ENCODE peak calls at places on chromosomes 1 and 21, in seven cellular contexts. Z is dermis microvascular lymphatic vessel endothelial cell, F is AG08396, G is GDM1, Q is MV-4-11, R is nephron progenitor cell, B is lower leg skin. W is an unnamed sample.

GRCh38 chr21:34807881-34808568 is 139.2 kb downstream of the CLIC6 start:
- DNase-seq in G (peak; percentile 69), Q (peak; percentile 70), B (peak; percentile 79), Z (no peak), R (no peak), F (peak; percentile 79), W (no peak)

GRCh38 chr1:169653873-169654272 is 23.9 kb upstream of the SELP start:
- DNase-seq in Z (no peak), Q (no peak), G (no peak), R (no peak), F (no peak), B (no peak), W (no peak)

GRCh38 chr1:58999676-59000075 is 215.8 kb upstream of the JUN start:
- DNase-seq in R (no peak), G (peak; percentile 68), Q (peak; percentile 59), F (no peak), Z (no peak), B (no peak), W (no peak)

GRCh38 chr21:16976132-16976666 is 536.6 kb upstream of the CXADR start:
- DNase-seq in Z (no peak), F (no peak), B (no peak), G (no peak), R (no peak), Q (no peak), W (no peak)

GRCh38 chr1:218182455-218182854 is 102.6 kb upstream of the RRP15 start:
- DNase-seq in Z (no peak), Q (no peak), G (no peak), B (no peak), F (no peak), R (no peak), W (no peak)

GRCh38 chr1:221263831-221264767 is 384.9 kb downstream of the HLX start:
- DNase-seq in F (peak; percentile 78), R (peak; percentile 16), Z (peak; percentile 66), G (peak; percentile 48), Q (peak; percentile 78), B (peak; percentile 67), W (peak; percentile 82)

GRCh38 chr1:84603941-84604830 is 29.9 kb upstream of the CTBS start:
- DNase-seq in R (no peak), Q (no peak), Z (peak; percentile 12), G (no peak), F (peak; percentile 55), B (peak; percentile 62), W (no peak)

GRCh38 chr1:24904731-24905354 is 25.2 kb downstream of the RUNX3 start:
- DNase-seq in Q (no peak), F (no peak), G (no peak), Z (no peak), R (peak; percentile 6), B (no peak), W (peak; percentile 37)

GRCh38 chr1:11952455-11953109 is 18.1 kb downstream of the PLOD1 start:
- DNase-seq in F (peak; percentile 39), B (no peak), G (no peak), Q (no peak), R (no peak), Z (no peak), W (no peak)

GRCh38 chr1:232306269-232306911 is 323.5 kb downstream of the SIPA1L2 start:
- DNase-seq in F (no peak), B (no peak), R (peak; percentile 57), Q (no peak), Z (peak; percentile 61), G (no peak), W (peak; percentile 94)

GRCh38 chr1:112798293-112798692 is 83.2 kb upstream of the PPM1J start:
- DNase-seq in F (no peak), G (no peak), B (no peak), R (no peak), Z (no peak), Q (no peak), W (peak; percentile 56)

GRCh38 chr21:16634522-16634914 is 878.3 kb upstream of the CXADR start:
- DNase-seq in Q (no peak), Z (no peak), R (no peak), B (no peak), F (no peak), G (no peak), W (peak; percentile 18)

GRCh38 chr1:234932106-234932505 is 196.5 kb downstream of the TOMM20 start:
- DNase-seq in R (no peak), Z (no peak), B (no peak), F (no peak), Q (no peak), G (no peak), W (no peak)

GRCh38 chr21:37626320-37626719 is 259.7 kb downstream of the DYRK1A start:
- DNase-seq in Z (no peak), G (no peak), B (no peak), Q (no peak), F (no peak), R (no peak), W (no peak)

GRCh38 chr1:47190807-47191206 is 971 bp upstream of the PDZK1IP1 start:
- DNase-seq in Q (no peak), G (no peak), R (no peak), Z (no peak), F (no peak), B (no peak), W (no peak)

GRCh38 chr1:160997323-160998038 is 23.5 kb downstream of the F11R start:
- DNase-seq in G (peak; percentile 41), R (no peak), B (peak; percentile 42), Q (peak; percentile 69), F (peak; percentile 74), Z (peak; percentile 41), W (peak; percentile 64)

GRCh38 chr1:81179239-81179638 is 621.5 kb upstream of the ADGRL2 start:
- DNase-seq in Z (no peak), G (no peak), Q (no peak), F (peak; percentile 65), B (no peak), R (no peak), W (no peak)

GRCh38 chr1:85718678-85719340 is 10.6 kb upstream of the ZNHIT6 start:
- DNase-seq in F (no peak), Q (no peak), Z (no peak), G (no peak), B (no peak), R (no peak), W (no peak)

GRCh38 chr1:246335126-246335525 is 172.0 kb downstream of the SMYD3 start:
- DNase-seq in Z (no peak), Q (no peak), R (no peak), G (no peak), F (no peak), B (no peak), W (no peak)

GRCh38 chr21:25925936-25926335 is 191.2 kb downstream of the GABPA start:
- DNase-seq in Z (peak; percentile 71), R (no peak), F (no peak), G (peak; percentile 73), Q (no peak), B (no peak), W (no peak)